ENCODE peak calls at places on chromosomes 12 and 14, in eight cellular contexts. G, U, Y, H, W, P, X and F are unnamed samples.

GRCh38 chr14:50920482-50921225 is 23.6 kb downstream of the PYGL start:
- DNase-seq in H (peak; percentile 92), W (peak; percentile 42), Y (peak; percentile 83), G (peak; percentile 24), U (no peak), X (no peak), P (peak; percentile 77), F (no peak)

GRCh38 chr14:61460853-61461611 is 139.7 kb downstream of the PRKCH start:
- DNase-seq in W (no peak), X (no peak), U (no peak), G (no peak), H (peak; percentile 54), P (no peak), Y (peak; percentile 29), F (peak; percentile 60)

GRCh38 chr12:89346741-89347324 is 5.5 kb downstream of the DUSP6 start:
- DNase-seq in W (no peak), X (peak; percentile 78), G (peak; percentile 43), H (peak; percentile 87), P (peak; percentile 85), Y (peak; percentile 43), U (peak; percentile 51), F (no peak)

GRCh38 chr14:36666416-36667206 is 5.0 kb downstream of the PAX9 start:
- DNase-seq in H (no peak), X (no peak), P (no peak), G (peak; percentile 75), U (no peak), Y (no peak), W (no peak), F (no peak)

GRCh38 chr14:105473033-105473676 is 1.5 kb upstream of the CRIP2 start:
- DNase-seq in P (no peak), W (no peak), H (no peak), Y (no peak), X (no peak), U (no peak), G (no peak), F (peak; percentile 93)

GRCh38 chr12:20309504-20310148 is 58.7 kb upstream of the PDE3A start:
- DNase-seq in P (no peak), X (no peak), H (no peak), U (no peak), G (no peak), Y (no peak), W (no peak), F (no peak)

GRCh38 chr12:109277899-109278762 is 31.0 kb downstream of the FOXN4 start:
- DNase-seq in H (peak; percentile 22), Y (peak; percentile 40), W (no peak), U (peak; percentile 84), G (peak; percentile 27), P (peak; percentile 2), X (no peak), F (no peak)

GRCh38 chr12:131066207-131066885 is 112.6 kb downstream of the ADGRD1 start:
- DNase-seq in G (no peak), U (no peak), H (no peak), X (no peak), Y (no peak), W (no peak), P (no peak), F (peak; percentile 70)

GRCh38 chr14:99352688-99353280 is 80.8 kb upstream of the BCL11B start:
- DNase-seq in U (no peak), Y (no peak), H (no peak), G (no peak), W (no peak), X (no peak), P (no peak), F (no peak)

GRCh38 chr12:11553871-11554533 is 95.5 kb upstream of the ETV6 start:
- DNase-seq in P (peak; percentile 52), H (peak; percentile 73), U (peak; percentile 37), W (peak; percentile 24), Y (peak; percentile 76), G (peak; percentile 48), X (peak; percentile 83), F (no peak)

GRCh38 chr12:102120564-102120873 is 536 bp downstream of the PARPBP start:
- DNase-seq in H (no peak), U (no peak), X (no peak), Y (no peak), G (peak; percentile 1), P (no peak), W (no peak), F (no peak)

GRCh38 chr14:75928587-75929230 is 53.1 kb downstream of the TGFB3 start:
- DNase-seq in P (no peak), X (no peak), G (no peak), H (no peak), U (no peak), Y (no peak), W (no peak), F (no peak)
- H3K4me3 ChIP-seq in P (peak overlapping the region; percentile 12), X (no peak overlapping the region), G (no peak overlapping the region), H (peak overlapping the region; percentile 7), U (no peak overlapping the region), Y (no peak overlapping the region), W (no peak overlapping the region), F (peak overlapping the region; percentile 31)

DNA sequence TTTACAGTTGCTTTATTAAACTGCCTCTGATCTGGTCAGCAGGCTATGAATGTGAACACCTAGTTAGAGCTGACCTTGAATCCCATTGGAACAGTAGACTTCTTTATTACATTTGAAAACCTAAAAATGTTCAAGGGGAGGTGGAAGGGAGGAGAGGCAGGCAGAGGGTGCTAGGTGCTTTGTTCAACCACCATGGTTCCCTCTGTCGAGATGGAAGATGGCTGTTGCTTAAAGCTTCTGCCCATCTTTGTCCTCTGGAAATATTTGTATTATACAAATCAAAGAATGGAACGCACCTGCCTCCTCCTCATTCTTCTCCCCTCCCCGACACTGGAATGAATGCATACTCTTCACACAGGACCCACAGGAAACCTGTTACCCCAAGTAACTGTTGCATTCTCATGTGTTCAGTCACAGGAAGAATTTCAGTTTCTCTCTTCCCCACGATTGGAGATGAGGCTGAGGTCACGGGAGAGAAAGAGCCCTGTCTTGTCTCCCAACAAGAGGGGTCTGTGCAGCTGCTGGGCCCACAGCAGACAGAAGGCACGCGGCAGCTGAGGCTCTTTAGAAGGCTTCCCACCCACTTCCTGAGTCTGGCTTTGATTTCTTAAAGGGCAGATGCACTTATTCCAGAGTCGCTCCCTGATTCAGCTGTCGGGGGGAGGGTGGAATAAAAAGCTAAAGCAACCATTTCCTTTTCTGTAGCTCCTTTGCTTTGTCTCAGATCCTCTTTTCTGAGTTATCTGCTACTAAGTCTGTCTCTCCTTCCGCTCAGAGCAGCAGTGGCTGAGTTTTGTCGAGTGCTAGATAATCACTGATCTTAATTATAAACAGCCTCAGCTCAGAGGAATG is 217.9 kb upstream of the BTG1 start:
- DNase-seq in P (peak; percentile 44), W (peak; percentile 17), H (peak; percentile 27), U (peak; percentile 30), X (peak; percentile 61), G (no peak), Y (peak; percentile 54), F (no peak)
- H3K4me3 ChIP-seq in P (peak overlapping the region; percentile 65), W (peak overlapping the region; percentile 1), H (no peak overlapping the region), U (no peak overlapping the region), X (peak overlapping the region; percentile 9), G (no peak overlapping the region), Y (peak overlapping the region; percentile 45), F (peak overlapping the region; percentile 42)

GRCh38 chr12:58326534-58326933 is 385.2 kb downstream of the ATP23 start:
- DNase-seq in Y (no peak), W (no peak), H (no peak), X (no peak), U (no peak), P (no peak), G (no peak), F (no peak)
- H3K4me3 ChIP-seq in Y (no peak overlapping the region), W (no peak overlapping the region), H (no peak overlapping the region), X (no peak overlapping the region), U (no peak overlapping the region), P (no peak overlapping the region), G (no peak overlapping the region), F (no peak overlapping the region)

GRCh38 chr12:93521225-93521854 is 51.1 kb upstream of the SOCS2 start:
- DNase-seq in H (no peak), U (no peak), G (peak; percentile 21), X (no peak), P (no peak), W (no peak), Y (no peak), F (no peak)

GRCh38 chr12:93520454-93520853 is 52.0 kb upstream of the SOCS2 start:
- DNase-seq in P (no peak), X (no peak), W (no peak), G (no peak), H (no peak), Y (no peak), U (no peak), F (no peak)

GRCh38 chr12:93524386-93525133 is 47.9 kb upstream of the SOCS2 start:
- DNase-seq in H (no peak), W (no peak), G (no peak), X (no peak), U (no peak), P (no peak), Y (no peak), F (no peak)

GRCh38 chr12:93518725-93519124 is 51.4 kb downstream of the MRPL42 start:
- DNase-seq in H (peak; percentile 83), Y (peak; percentile 58), P (peak; percentile 42), X (no peak), W (no peak), U (no peak), G (no peak), F (no peak)

DNA sequence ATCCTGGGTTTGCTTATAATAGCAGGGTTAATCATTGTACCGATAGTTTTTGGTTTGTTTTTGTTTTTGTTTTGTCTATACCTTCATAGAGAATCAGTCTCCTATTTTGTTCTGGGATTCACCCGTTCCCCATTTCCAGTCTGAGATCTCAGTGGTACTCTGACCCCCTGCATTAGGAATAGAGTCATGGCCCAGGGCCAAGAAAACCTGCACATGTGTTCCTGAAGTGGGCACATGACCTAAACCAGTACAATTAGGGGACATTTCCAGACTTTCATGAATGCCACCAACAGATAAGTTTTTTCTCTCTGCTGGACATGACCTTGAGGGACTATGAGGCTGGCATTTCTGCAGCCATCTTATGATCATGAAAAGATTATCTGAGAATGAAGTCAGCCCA is 52.5 kb downstream of the MRPL42 start:
- DNase-seq in G (no peak), H (no peak), Y (no peak), W (no peak), X (no peak), P (no peak), U (no peak), F (no peak)
- H3K4me3 ChIP-seq in G (no peak overlapping the region), H (no peak overlapping the region), Y (no peak overlapping the region), W (no peak overlapping the region), X (no peak overlapping the region), P (no peak overlapping the region), U (no peak overlapping the region), F (no peak overlapping the region)